ENCODE peak calls at places on chromosome 21, in five cellular contexts. N is mesenchymal stem cell, U is IMR-90, W is H9, H is H1. J is an unnamed sample.
A peak's percentile ranks its signal among the peaks of the same experiment; 100 is the strongest.

GRCh38 chr21:28627691-28628090 is 365.0 kb downstream of the LTN1 start:
- DNase-seq in N (no peak), U (no peak), W (no peak), H (no peak), J (no peak)

GRCh38 chr21:29418813-29419212 is 120.1 kb downstream of the BACH1 start:
- DNase-seq in N (no peak), U (no peak), W (no peak), H (no peak), J (no peak)

GRCh38 chr21:33162436-33162921 is 67.3 kb upstream of the IFNAR2 start:
- DNase-seq in N (no peak), U (no peak), W (no peak), H (no peak), J (peak; percentile 45)

GRCh38 chr21:29208044-29208665 is 77.7 kb downstream of the MAP3K7CL start:
- DNase-seq in N (no peak), U (no peak), W (no peak), H (no peak), J (no peak)

GRCh38 chr21:34690041-34690792 is 21.4 kb downstream of the CLIC6 start:
- DNase-seq in N (no peak), U (no peak), W (no peak), H (no peak), J (no peak)

GRCh38 chr21:27566521-27566920 is 599.6 kb upstream of the ADAMTS5 start:
- DNase-seq in N (no peak), U (no peak), W (no peak), H (no peak), J (no peak)

GRCh38 chr21:27807596-27807995 is 840.7 kb upstream of the ADAMTS5 start:
- DNase-seq in N (peak; percentile 61), U (peak; percentile 47), W (no peak), H (no peak), J (no peak)

GRCh38 chr21:43976661-43977060 is 35.4 kb upstream of the TRAPPC10 start:
- DNase-seq in N (no peak), U (no peak), W (no peak), H (no peak), J (no peak)

GRCh38 chr21:15992171-15992570 is 262.4 kb downstream of the USP25 start:
- DNase-seq in N (peak; percentile 33), U (peak; percentile 63), W (no peak), H (no peak), J (no peak)

GRCh38 chr21:29130234-29130993 is at the start of gene MAP3K7CL:
- DNase-seq in N (peak; percentile 99), U (peak; percentile 100), W (no peak), H (no peak), J (no peak)

GRCh38 chr21:14687277-14687642 is 141.1 kb upstream of the SAMSN1 start:
- DNase-seq in N (no peak), U (no peak), W (no peak), H (no peak), J (no peak)

GRCh38 chr21:44092201-44092600 is 15.0 kb upstream of the PWP2 start:
- DNase-seq in N (no peak), U (no peak), W (no peak), H (no peak), J (no peak)

GRCh38 chr21:15241997-15242767 is 177.4 kb upstream of the NRIP1 start:
- DNase-seq in N (no peak), U (no peak), W (peak; percentile 57), H (peak; percentile 56), J (no peak)

GRCh38 chr21:46550511-46550941 is 54.4 kb downstream of the S100B start:
- DNase-seq in N (no peak), U (no peak), W (no peak), H (no peak), J (no peak)

GRCh38 chr21:27741736-27742135 is 774.8 kb upstream of the ADAMTS5 start:
- DNase-seq in N (no peak), U (no peak), W (no peak), H (no peak), J (no peak)

GRCh38 chr21:35335951-35336446 is 286.9 kb upstream of the RUNX1 start:
- DNase-seq in N (no peak), U (no peak), W (no peak), H (no peak), J (no peak)

GRCh38 chr21:15815285-15815684 is 85.5 kb downstream of the USP25 start:
- DNase-seq in N (no peak), U (no peak), W (no peak), H (no peak), J (no peak)

GRCh38 chr21:32549454-32549853 is 35.9 kb downstream of the TCP10L start:
- DNase-seq in N (no peak), U (no peak), W (no peak), H (no peak), J (no peak)

GRCh38 chr21:27805696-27806095 is 838.8 kb upstream of the ADAMTS5 start:
- DNase-seq in N (no peak), U (no peak), W (no peak), H (no peak), J (no peak)

GRCh38 chr21:26095131-26095530 is 75.4 kb downstream of the APP start:
- DNase-seq in N (no peak), U (no peak), W (no peak), H (no peak), J (no peak)

GRCh38 chr21:41865002-41865777 is 14.0 kb downstream of the PRDM15 start:
- DNase-seq in N (no peak), U (no peak), W (no peak), H (no peak), J (no peak)
- H2BK15ac ChIP-seq in N (no peak overlapping the region), U (no peak overlapping the region), W (no peak overlapping the region), H (peak overlapping the region; percentile 99), J (no peak overlapping the region)

GRCh38 chr21:31420988-31421387 is 76.9 kb upstream of the TIAM1 start:
- DNase-seq in N (no peak), U (no peak), W (no peak), H (no peak), J (no peak)
- H4K91ac ChIP-seq in N (no peak overlapping the region), U (no peak overlapping the region), W (no peak overlapping the region), H (no peak overlapping the region), J (no peak overlapping the region)

GRCh38 chr21:31425158-31425557 is 81.1 kb upstream of the TIAM1 start:
- DNase-seq in N (no peak), U (no peak), W (peak; percentile 29), H (no peak), J (peak; percentile 37)

GRCh38 chr21:31420354-31420753 is 76.3 kb upstream of the TIAM1 start:
- DNase-seq in N (no peak), U (no peak), W (no peak), H (no peak), J (no peak)

GRCh38 chr21:31429500-31429899 is 85.4 kb upstream of the TIAM1 start:
- DNase-seq in N (no peak), U (no peak), W (no peak), H (no peak), J (no peak)

GRCh38 chr21:31426235-31426797 is 82.3 kb upstream of the TIAM1 start:
- DNase-seq in N (no peak), U (no peak), W (no peak), H (no peak), J (no peak)
- H3K18ac ChIP-seq in N (no peak overlapping the region), U (no peak overlapping the region), W (no peak overlapping the region), H (no peak overlapping the region), J (no peak overlapping the region)

GRCh38 chr21:36639769-36640168 is 59.1 kb upstream of the SIM2 start:
- DNase-seq in N (no peak), U (no peak), W (no peak), H (no peak), J (no peak)
- H2BK15ac ChIP-seq in N (no peak overlapping the region), U (peak overlapping the region; percentile 14), W (no peak overlapping the region), H (no peak overlapping the region), J (no peak overlapping the region)

GRCh38 chr21:45528028-45528705 is 14.1 kb downstream of the SLC19A1 start:
- DNase-seq in N (no peak), U (no peak), W (no peak), H (no peak), J (no peak)
- H4K91ac ChIP-seq in N (no peak overlapping the region), U (no peak overlapping the region), W (no peak overlapping the region), H (no peak overlapping the region), J (no peak overlapping the region)

DNA sequence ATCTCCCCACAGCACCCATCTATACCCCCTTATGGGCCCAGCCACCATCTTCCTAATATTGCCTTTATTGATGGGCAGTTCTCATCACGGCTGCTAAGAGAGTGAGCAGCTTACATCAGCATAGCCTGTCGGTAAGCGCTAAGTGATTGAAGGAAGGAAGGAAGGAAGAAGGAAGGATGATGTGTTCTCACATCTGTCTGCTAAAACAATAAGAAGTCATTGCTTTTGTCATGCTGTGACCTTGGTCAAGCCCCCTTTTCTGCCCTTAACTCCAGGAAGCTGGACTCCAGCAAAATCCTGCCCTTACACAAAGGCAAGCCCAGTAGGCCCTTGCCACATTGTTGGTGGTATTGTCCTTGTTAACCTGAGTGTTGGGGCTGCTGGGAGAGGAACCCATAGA is 165.0 kb downstream of the ETS2 start:
- DNase-seq in N (no peak), U (no peak), W (no peak), H (no peak), J (no peak)
- H3K18ac ChIP-seq in N (peak overlapping the region; percentile 56), U (no peak overlapping the region), W (no peak overlapping the region), H (no peak overlapping the region), J (no peak overlapping the region)

GRCh38 chr21:45326169-45326833 is 38.6 kb upstream of the POFUT2 start:
- DNase-seq in N (peak; percentile 57), U (peak; percentile 42), W (no peak), H (no peak), J (no peak)
- H2BK15ac ChIP-seq in N (peak overlapping the region; percentile 52), U (peak overlapping the region; percentile 74), W (no peak overlapping the region), H (no peak overlapping the region), J (peak overlapping the region; percentile 9)

GRCh38 chr21:38234395-38235142 is 22.2 kb upstream of the KCNJ15 start:
- DNase-seq in N (no peak), U (no peak), W (no peak), H (no peak), J (no peak)

GRCh38 chr21:38241029-38241740 is 15.6 kb upstream of the KCNJ15 start:
- DNase-seq in N (no peak), U (no peak), W (no peak), H (no peak), J (no peak)

GRCh38 chr21:38242036-38242435 is 14.8 kb upstream of the KCNJ15 start:
- DNase-seq in N (no peak), U (no peak), W (no peak), H (no peak), J (no peak)

GRCh38 chr21:38240121-38240520 is 16.7 kb upstream of the KCNJ15 start:
- DNase-seq in N (no peak), U (no peak), W (no peak), H (no peak), J (no peak)

DNA sequence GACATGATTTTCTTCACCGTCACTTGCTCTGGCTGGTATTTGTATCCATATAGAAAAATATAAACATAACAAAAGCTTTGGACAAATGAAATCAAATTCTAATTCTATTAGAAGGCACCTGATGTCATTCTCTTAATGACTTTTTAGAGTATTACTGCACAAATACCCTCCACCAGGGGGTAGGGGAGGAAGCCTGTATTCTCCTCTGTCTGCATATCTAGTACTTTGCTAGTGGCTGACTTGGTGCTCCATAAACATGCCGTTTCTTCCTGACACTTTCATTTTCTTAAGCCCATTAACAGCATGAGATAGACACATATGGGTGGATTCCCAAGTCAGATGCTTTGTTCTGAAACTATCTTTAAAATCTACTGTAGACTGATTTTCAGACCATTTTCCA is 20.6 kb upstream of the KCNJ15 start:
- DNase-seq in N (peak; percentile 25), U (no peak), W (no peak), H (no peak), J (no peak)
- H4K91ac ChIP-seq in N (no peak overlapping the region), U (no peak overlapping the region), W (no peak overlapping the region), H (no peak overlapping the region), J (no peak overlapping the region)

GRCh38 chr21:39531777-39532333 is 80.1 kb downstream of the SH3BGR start:
- DNase-seq in N (no peak), U (no peak), W (no peak), H (no peak), J (no peak)
- H3K18ac ChIP-seq in N (no peak overlapping the region), U (no peak overlapping the region), W (no peak overlapping the region), H (no peak overlapping the region), J (no peak overlapping the region)